ENCODE peak calls at places on chromosome 4, in seven cellular contexts. One of them, this sample, is unnamed.

GRCh38 chr4:60463846-60464502 is 736.2 kb upstream of the ADGRL3 start:
- DNase-seq in endothelial cell of umbilical vein: no peak
- DNase-seq in fibroblast of lung: peak
- DNase-seq in H1: peak
- DNase-seq in breast epithelium: no peak
- DNase-seq in left lung: no peak
- DNase-seq in left ventricle myocardium inferior: no peak
- DNase-seq in this sample: no peak

GRCh38 chr4:131091896-131092295 is 1995.9 kb downstream of the C4orf33 start:
- DNase-seq in H1: no peak
- DNase-seq in left lung: no peak
- DNase-seq in breast epithelium: no peak
- DNase-seq in fibroblast of lung: peak
- DNase-seq in endothelial cell of umbilical vein: peak
- DNase-seq in left ventricle myocardium inferior: no peak
- DNase-seq in this sample: no peak

GRCh38 chr4:185950891-185951290 is 118.1 kb upstream of the TLR3 start:
- DNase-seq in fibroblast of lung: peak
- DNase-seq in left ventricle myocardium inferior: no peak
- DNase-seq in left lung: no peak
- DNase-seq in H1: no peak
- DNase-seq in breast epithelium: no peak
- DNase-seq in endothelial cell of umbilical vein: no peak
- DNase-seq in this sample: no peak

GRCh38 chr4:6342530-6343293 is 73.1 kb downstream of the WFS1 start:
- DNase-seq in breast epithelium: no peak
- DNase-seq in left lung: no peak
- DNase-seq in endothelial cell of umbilical vein: no peak
- DNase-seq in fibroblast of lung: peak
- DNase-seq in H1: no peak
- DNase-seq in left ventricle myocardium inferior: peak
- DNase-seq in this sample: peak

GRCh38 chr4:89753601-89754066 is 83.3 kb downstream of the SNCA start:
- DNase-seq in endothelial cell of umbilical vein: peak
- DNase-seq in left lung: no peak
- DNase-seq in H1: no peak
- DNase-seq in breast epithelium: no peak
- DNase-seq in fibroblast of lung: peak
- DNase-seq in left ventricle myocardium inferior: no peak
- DNase-seq in this sample: no peak

GRCh38 chr4:101271516-101271915 is 75.8 kb downstream of the PPP3CA start:
- DNase-seq in H1: no peak
- DNase-seq in endothelial cell of umbilical vein: peak
- DNase-seq in left ventricle myocardium inferior: no peak
- DNase-seq in breast epithelium: no peak
- DNase-seq in left lung: no peak
- DNase-seq in fibroblast of lung: peak
- DNase-seq in this sample: no peak

GRCh38 chr4:56129431-56129861 is 180.7 kb downstream of the CEP135 start:
- DNase-seq in left lung: no peak
- DNase-seq in H1: peak
- DNase-seq in breast epithelium: no peak
- DNase-seq in endothelial cell of umbilical vein: no peak
- DNase-seq in left ventricle myocardium inferior: no peak
- DNase-seq in fibroblast of lung: peak
- DNase-seq in this sample: no peak

GRCh38 chr4:139833131-139833930 is 167.7 kb downstream of the MGST2 start:
- DNase-seq in H1: no peak
- DNase-seq in left ventricle myocardium inferior: no peak
- DNase-seq in fibroblast of lung: no peak
- DNase-seq in left lung: no peak
- DNase-seq in endothelial cell of umbilical vein: no peak
- DNase-seq in breast epithelium: no peak
- DNase-seq in this sample: no peak

GRCh38 chr4:39037491-39037825 is 5.2 kb upstream of the TMEM156 start:
- DNase-seq in fibroblast of lung: peak
- DNase-seq in breast epithelium: no peak
- DNase-seq in left lung: no peak
- DNase-seq in H1: no peak
- DNase-seq in left ventricle myocardium inferior: no peak
- DNase-seq in endothelial cell of umbilical vein: peak
- DNase-seq in this sample: no peak

GRCh38 chr4:106818764-106819163 is 217.3 kb downstream of the DKK2 start:
- DNase-seq in H1: no peak
- DNase-seq in left ventricle myocardium inferior: no peak
- DNase-seq in left lung: no peak
- DNase-seq in breast epithelium: no peak
- DNase-seq in endothelial cell of umbilical vein: no peak
- DNase-seq in fibroblast of lung: no peak
- DNase-seq in this sample: no peak
- TF ChIP-seq CTCF in H1: no peak
- TF ChIP-seq CTCF in left ventricle myocardium inferior: no peak
- TF ChIP-seq CTCF in left lung: no peak
- TF ChIP-seq CTCF in breast epithelium: no peak
- TF ChIP-seq CTCF in endothelial cell of umbilical vein: no peak
- TF ChIP-seq CTCF in fibroblast of lung: peak
- TF ChIP-seq CTCF in this sample: peak

DNA sequence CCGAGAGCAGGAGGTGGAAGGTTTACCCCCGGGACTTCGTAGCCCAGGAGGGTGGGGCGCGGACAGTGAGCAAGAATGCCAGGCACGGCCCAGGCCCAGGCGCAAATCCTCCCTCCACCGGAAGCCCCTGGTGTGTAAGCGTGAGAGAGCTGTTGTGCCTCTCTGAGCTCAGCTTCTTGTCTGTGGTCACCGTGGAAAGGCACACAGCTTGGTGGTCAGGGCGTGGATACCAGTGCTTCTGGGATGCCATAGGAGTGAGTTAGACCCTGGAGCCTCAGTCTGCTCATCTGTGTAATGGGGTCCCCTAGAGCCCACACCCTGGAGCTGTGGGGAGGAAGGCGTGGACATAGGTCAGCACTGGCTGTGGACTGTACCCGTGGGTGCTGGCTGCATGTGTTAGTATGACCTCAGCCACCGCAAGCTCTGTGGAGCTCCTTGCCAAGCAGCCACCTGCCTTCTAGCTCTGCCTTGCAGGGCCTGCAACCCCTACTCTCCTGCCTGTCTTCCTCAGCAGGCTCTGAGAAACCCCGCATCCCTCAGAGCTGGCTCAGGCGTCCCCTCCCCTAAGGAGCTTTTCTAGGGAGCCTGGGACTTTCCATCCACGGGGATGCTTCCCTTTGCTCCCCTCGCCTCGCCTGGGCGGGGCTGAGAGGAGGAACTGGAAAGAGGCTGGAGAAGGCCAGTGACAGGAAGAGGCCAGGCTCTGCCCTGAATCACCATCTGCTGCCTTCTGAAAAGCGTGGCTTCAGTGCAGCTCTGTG is 28.0 kb upstream of the AFAP1 start:
- DNase-seq in fibroblast of lung: peak
- DNase-seq in endothelial cell of umbilical vein: peak
- DNase-seq in breast epithelium: no peak
- DNase-seq in H1: no peak
- DNase-seq in left ventricle myocardium inferior: peak
- DNase-seq in left lung: no peak
- DNase-seq in this sample: peak
- H3K27ac ChIP-seq in fibroblast of lung: no peak
- H3K27ac ChIP-seq in endothelial cell of umbilical vein: peak
- H3K27ac ChIP-seq in breast epithelium: peak
- H3K27ac ChIP-seq in H1: no peak
- H3K27ac ChIP-seq in left ventricle myocardium inferior: peak
- H3K27ac ChIP-seq in left lung: peak
- H3K27ac ChIP-seq in this sample: no peak

GRCh38 chr4:123401466-123402175 is 5.0 kb downstream of the SPRY1 start:
- DNase-seq in endothelial cell of umbilical vein: no peak
- DNase-seq in left lung: no peak
- DNase-seq in fibroblast of lung: no peak
- DNase-seq in breast epithelium: no peak
- DNase-seq in H1: no peak
- DNase-seq in left ventricle myocardium inferior: no peak
- DNase-seq in this sample: no peak
- H3K4me3 ChIP-seq in endothelial cell of umbilical vein: no peak
- H3K4me3 ChIP-seq in left lung: peak
- H3K4me3 ChIP-seq in fibroblast of lung: peak
- H3K4me3 ChIP-seq in breast epithelium: peak
- H3K4me3 ChIP-seq in H1: peak
- H3K4me3 ChIP-seq in left ventricle myocardium inferior: peak
- H3K4me3 ChIP-seq in this sample: peak

GRCh38 chr4:108775921-108776320 is 13.1 kb upstream of the ETNPPL start:
- DNase-seq in left ventricle myocardium inferior: no peak
- DNase-seq in H1: no peak
- DNase-seq in breast epithelium: no peak
- DNase-seq in left lung: no peak
- DNase-seq in endothelial cell of umbilical vein: no peak
- DNase-seq in fibroblast of lung: no peak
- DNase-seq in this sample: no peak
- TF ChIP-seq CTCF in left ventricle myocardium inferior: no peak
- TF ChIP-seq CTCF in H1: peak
- TF ChIP-seq CTCF in breast epithelium: no peak
- TF ChIP-seq CTCF in left lung: no peak
- TF ChIP-seq CTCF in endothelial cell of umbilical vein: no peak
- TF ChIP-seq CTCF in fibroblast of lung: no peak
- TF ChIP-seq CTCF in this sample: no peak

GRCh38 chr4:7359302-7360063 is 75.2 kb downstream of the PSAPL1 start:
- DNase-seq in H1: no peak
- DNase-seq in left ventricle myocardium inferior: no peak
- DNase-seq in left lung: peak
- DNase-seq in fibroblast of lung: no peak
- DNase-seq in endothelial cell of umbilical vein: no peak
- DNase-seq in breast epithelium: no peak
- DNase-seq in this sample: no peak

GRCh38 chr4:7360802-7361201 is 73.9 kb downstream of the PSAPL1 start:
- DNase-seq in left ventricle myocardium inferior: no peak
- DNase-seq in H1: no peak
- DNase-seq in endothelial cell of umbilical vein: no peak
- DNase-seq in left lung: no peak
- DNase-seq in fibroblast of lung: no peak
- DNase-seq in breast epithelium: no peak
- DNase-seq in this sample: no peak

GRCh38 chr4:7362341-7362740 is 72.4 kb downstream of the PSAPL1 start:
- DNase-seq in left lung: no peak
- DNase-seq in left ventricle myocardium inferior: no peak
- DNase-seq in fibroblast of lung: no peak
- DNase-seq in endothelial cell of umbilical vein: no peak
- DNase-seq in H1: no peak
- DNase-seq in breast epithelium: no peak
- DNase-seq in this sample: peak

GRCh38 chr4:7362862-7363430 is 71.8 kb downstream of the PSAPL1 start:
- DNase-seq in left lung: no peak
- DNase-seq in endothelial cell of umbilical vein: no peak
- DNase-seq in breast epithelium: no peak
- DNase-seq in left ventricle myocardium inferior: no peak
- DNase-seq in H1: no peak
- DNase-seq in fibroblast of lung: no peak
- DNase-seq in this sample: no peak

DNA sequence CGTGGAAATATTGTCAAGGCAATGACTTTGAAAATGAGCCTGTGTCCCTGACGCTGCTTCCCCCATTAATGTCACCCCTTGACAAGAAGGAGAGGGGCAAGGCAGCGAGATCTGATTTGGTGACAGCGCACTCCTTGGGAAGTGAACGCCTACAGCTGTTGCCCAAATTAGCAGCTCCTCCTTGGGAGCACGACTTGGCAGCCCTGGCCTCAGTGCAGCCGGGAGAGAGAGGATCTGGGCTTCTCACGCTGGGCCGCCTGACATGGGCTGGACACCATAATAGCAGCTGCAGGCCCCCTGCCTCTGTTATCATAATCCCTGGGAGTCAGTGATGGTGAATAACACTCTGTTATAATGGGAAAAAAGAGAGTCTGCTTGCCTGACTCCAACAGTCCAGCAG is 73.5 kb downstream of the PSAPL1 start:
- DNase-seq in H1: no peak
- DNase-seq in endothelial cell of umbilical vein: no peak
- DNase-seq in left lung: no peak
- DNase-seq in breast epithelium: no peak
- DNase-seq in left ventricle myocardium inferior: peak
- DNase-seq in fibroblast of lung: no peak
- DNase-seq in this sample: peak
- H3K27ac ChIP-seq in H1: no peak
- H3K27ac ChIP-seq in endothelial cell of umbilical vein: no peak
- H3K27ac ChIP-seq in left lung: no peak
- H3K27ac ChIP-seq in breast epithelium: no peak
- H3K27ac ChIP-seq in left ventricle myocardium inferior: peak
- H3K27ac ChIP-seq in fibroblast of lung: no peak
- H3K27ac ChIP-seq in this sample: peak

GRCh38 chr4:93748380-93748779 is 80.2 kb upstream of the ATOH1 start:
- DNase-seq in fibroblast of lung: no peak
- DNase-seq in endothelial cell of umbilical vein: no peak
- DNase-seq in left lung: no peak
- DNase-seq in breast epithelium: no peak
- DNase-seq in H1: no peak
- DNase-seq in left ventricle myocardium inferior: no peak
- DNase-seq in this sample: no peak

GRCh38 chr4:93747220-93747619 is 81.3 kb upstream of the ATOH1 start:
- DNase-seq in left ventricle myocardium inferior: no peak
- DNase-seq in left lung: no peak
- DNase-seq in H1: no peak
- DNase-seq in endothelial cell of umbilical vein: no peak
- DNase-seq in fibroblast of lung: no peak
- DNase-seq in breast epithelium: no peak
- DNase-seq in this sample: no peak

GRCh38 chr4:93749351-93749761 is 79.2 kb upstream of the ATOH1 start:
- DNase-seq in breast epithelium: no peak
- DNase-seq in endothelial cell of umbilical vein: no peak
- DNase-seq in H1: no peak
- DNase-seq in left lung: no peak
- DNase-seq in fibroblast of lung: no peak
- DNase-seq in left ventricle myocardium inferior: no peak
- DNase-seq in this sample: no peak

GRCh38 chr4:93751410-93751809 is 77.1 kb upstream of the ATOH1 start:
- DNase-seq in breast epithelium: no peak
- DNase-seq in fibroblast of lung: no peak
- DNase-seq in endothelial cell of umbilical vein: no peak
- DNase-seq in H1: no peak
- DNase-seq in left ventricle myocardium inferior: no peak
- DNase-seq in left lung: no peak
- DNase-seq in this sample: no peak

DNA sequence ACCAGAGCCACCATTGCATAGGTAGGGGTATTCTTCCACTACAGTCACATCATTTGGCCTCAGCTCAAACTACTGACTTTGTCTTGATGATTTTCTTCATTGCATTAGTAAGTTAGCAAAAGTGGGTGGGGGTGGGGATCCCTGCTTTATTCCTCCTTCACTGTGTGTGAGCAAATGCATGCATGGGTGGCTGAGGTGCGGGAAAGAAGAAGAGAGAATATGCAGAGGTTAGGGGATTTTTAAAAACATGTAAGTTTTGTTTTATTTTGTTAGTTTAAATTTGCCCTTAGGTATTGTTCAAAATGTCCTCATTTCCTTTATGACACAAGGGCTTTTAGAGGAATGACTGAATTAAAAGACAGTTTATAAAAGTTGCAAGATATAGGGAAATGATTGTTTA is 79.6 kb upstream of the ATOH1 start:
- DNase-seq in H1: no peak
- DNase-seq in fibroblast of lung: no peak
- DNase-seq in left lung: no peak
- DNase-seq in endothelial cell of umbilical vein: no peak
- DNase-seq in left ventricle myocardium inferior: no peak
- DNase-seq in breast epithelium: no peak
- DNase-seq in this sample: no peak
- H3K4me3 ChIP-seq in H1: peak
- H3K4me3 ChIP-seq in fibroblast of lung: no peak
- H3K4me3 ChIP-seq in left lung: no peak
- H3K4me3 ChIP-seq in endothelial cell of umbilical vein: no peak
- H3K4me3 ChIP-seq in left ventricle myocardium inferior: no peak
- H3K4me3 ChIP-seq in breast epithelium: no peak
- H3K4me3 ChIP-seq in this sample: no peak